ENCODE peak calls at places on chromosomes 1 and 21, in ten cellular contexts. B is AG04449; S is IMR-90; K is HCT116; A is ovary; W is endothelial cell; Q is brain microvascular endothelial cell; U is mucosa of descending colon; H is choroid plexus epithelial cell; T is CD8-positive, alpha-beta T cell. V is an unnamed sample.

GRCh38 chr1:229156819-229157218 is 114.1 kb upstream of the RAB4A start:
- DNase-seq in B (no peak), S (no peak), K (peak), A (no peak), W (peak), Q (no peak), U (no peak), H (peak), T (no peak), V (no peak)

GRCh38 chr1:12276225-12276624 is 46.4 kb downstream of the VPS13D start:
- DNase-seq in B (no peak), S (peak), K (no peak), A (no peak), W (peak), Q (peak), U (no peak), H (peak), T (no peak), V (peak)

GRCh38 chr1:183164963-183165362 is 21.1 kb upstream of the LAMC2 start:
- DNase-seq in B (no peak), S (no peak), K (no peak), A (no peak), W (no peak), Q (no peak), U (no peak), H (no peak), T (no peak), V (no peak)

GRCh38 chr1:243343970-243344749 is 88.3 kb downstream of the SDCCAG8 start:
- DNase-seq in B (no peak), S (peak), K (peak), A (no peak), W (no peak), Q (no peak), U (no peak), H (peak), T (no peak), V (peak)

GRCh38 chr21:20739421-20739820 is 258.8 kb upstream of the NCAM2 start:
- DNase-seq in B (no peak), S (no peak), K (no peak), A (no peak), W (peak), Q (no peak), U (no peak), H (no peak), T (no peak), V (no peak)

GRCh38 chr1:3469849-3470649 is 15.6 kb downstream of the ARHGEF16 start:
- DNase-seq in B (no peak), S (no peak), K (no peak), A (no peak), W (no peak), Q (no peak), U (peak), H (no peak), T (no peak), V (no peak)

GRCh38 chr1:226201029-226201593 is 14.6 kb upstream of the ACBD3 start:
- DNase-seq in B (no peak), S (peak), K (peak), A (no peak), W (peak), Q (no peak), U (no peak), H (peak), T (no peak), V (no peak)

GRCh38 chr1:35637401-35637809 is 3.9 kb downstream of the PSMB2 start:
- DNase-seq in B (no peak), S (peak), K (no peak), A (no peak), W (no peak), Q (no peak), U (no peak), H (peak), T (no peak), V (peak)

GRCh38 chr1:151502859-151503509 is 8.2 kb upstream of the CGN start:
- DNase-seq in B (no peak), S (no peak), K (no peak), A (no peak), W (no peak), Q (no peak), U (no peak), H (no peak), T (no peak), V (no peak)

GRCh38 chr1:27349784-27350672 is 8.2 kb downstream of the SYTL1 start:
- DNase-seq in B (no peak), S (peak), K (no peak), A (peak), W (no peak), Q (peak), U (peak), H (peak), T (no peak), V (peak)

GRCh38 chr1:212853658-212854057 is 4.4 kb upstream of the FLVCR1 start:
- DNase-seq in B (no peak), S (no peak), K (no peak), A (no peak), W (no peak), Q (no peak), U (no peak), H (no peak), T (no peak), V (no peak)

GRCh38 chr1:243465738-243466137 is 209.9 kb downstream of the SDCCAG8 start:
- DNase-seq in B (no peak), S (no peak), K (no peak), A (no peak), W (no peak), Q (no peak), U (no peak), H (no peak), T (no peak), V (no peak)

DNA sequence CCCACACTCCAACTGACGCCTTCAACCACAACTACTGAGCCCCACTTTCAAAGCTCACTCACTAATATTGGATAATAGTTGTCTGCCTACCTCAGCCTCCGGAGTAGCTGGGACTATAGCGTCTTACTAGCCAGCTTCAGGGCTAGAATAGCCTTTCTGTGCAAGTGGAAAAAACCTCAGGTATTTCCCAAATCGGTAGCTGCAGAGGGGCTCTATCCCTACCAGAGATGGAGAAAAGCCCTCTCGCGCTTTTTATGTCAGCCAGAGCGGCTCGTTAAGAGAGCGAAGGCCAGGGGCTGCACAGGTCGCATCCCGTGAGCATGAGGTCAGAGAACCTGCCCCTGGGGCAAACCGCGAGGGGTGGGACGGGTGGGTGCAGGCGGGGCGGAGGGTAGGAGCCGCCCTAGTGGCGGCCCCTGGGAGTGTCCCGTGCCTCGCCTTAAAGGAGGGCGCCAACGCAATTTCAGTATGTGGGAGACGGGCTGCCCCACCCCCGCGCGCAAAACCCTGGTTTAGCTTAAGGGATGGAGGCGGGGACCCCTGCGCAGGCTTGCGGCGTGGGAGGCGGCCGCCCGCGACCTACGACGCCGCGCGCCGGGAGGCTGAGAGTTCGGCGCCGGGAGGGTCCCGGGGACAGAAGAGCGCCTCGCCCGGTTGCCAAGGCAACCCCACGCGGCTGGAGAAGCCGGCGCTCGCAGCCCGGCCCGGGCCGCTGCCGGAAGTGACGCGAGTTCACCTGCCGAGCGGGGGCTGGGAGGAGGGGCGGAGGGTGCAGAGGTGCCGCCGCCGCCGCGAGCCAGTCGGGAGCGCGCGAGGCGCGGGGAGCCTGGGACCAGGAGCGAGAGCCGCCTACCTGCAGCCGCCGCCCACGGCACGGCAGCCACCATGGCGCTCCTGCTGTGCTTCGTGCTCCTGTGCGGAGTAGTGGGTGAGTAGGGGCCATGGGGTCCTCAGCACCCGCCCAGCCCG is at the start of gene CXADR:
- DNase-seq in B (no peak), S (no peak), K (peak), A (peak), W (peak), Q (no peak), U (peak), H (peak), T (peak), V (no peak)
- TF ChIP-seq CTCF in B (peak), S (peak), K (peak), A (peak), W (peak), Q (peak), U (peak), H (peak), T (peak), V (peak)

DNA sequence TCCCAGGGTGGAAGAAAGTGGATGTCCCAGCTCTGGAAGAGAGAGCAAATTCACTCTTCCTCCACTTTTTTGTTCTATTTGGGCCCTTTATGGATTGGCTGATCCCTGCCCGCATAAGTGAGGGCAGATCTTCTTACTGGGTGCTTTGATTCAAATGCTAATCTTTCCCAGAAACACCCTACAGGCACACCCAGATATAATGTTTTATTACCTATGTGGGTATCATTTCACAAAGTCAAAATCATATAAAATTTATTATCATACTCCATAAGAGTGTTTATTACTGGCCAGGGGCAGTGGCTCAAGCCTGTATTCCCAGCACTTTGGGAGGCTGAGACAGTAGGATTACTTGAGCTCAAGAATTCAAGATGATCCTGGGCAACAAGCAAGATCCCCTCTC is 16.9 kb upstream of the PLA2G4A start:
- DNase-seq in B (no peak), S (no peak), K (no peak), A (no peak), W (no peak), Q (no peak), U (no peak), H (no peak), T (no peak), V (no peak)
- TF ChIP-seq CTCF in B (no peak), S (no peak), K (no peak), A (no peak), W (no peak), Q (no peak), U (no peak), H (no peak), T (no peak), V (no peak)

GRCh38 chr1:161226759-161227158 is 899 bp downstream of the TOMM40L start:
- DNase-seq in B (no peak), S (no peak), K (no peak), A (no peak), W (no peak), Q (no peak), U (no peak), H (no peak), T (no peak), V (no peak)

GRCh38 chr1:161228032-161228431 is 2.2 kb downstream of the TOMM40L start:
- DNase-seq in B (no peak), S (no peak), K (no peak), A (no peak), W (no peak), Q (no peak), U (no peak), H (no peak), T (no peak), V (no peak)

GRCh38 chr1:161227196-161227871 is 1.5 kb downstream of the TOMM40L start:
- DNase-seq in B (peak), S (peak), K (peak), A (peak), W (peak), Q (peak), U (peak), H (peak), T (peak), V (peak)

GRCh38 chr1:161230762-161231161 is 4.9 kb downstream of the TOMM40L start:
- DNase-seq in B (no peak), S (no peak), K (no peak), A (no peak), W (no peak), Q (no peak), U (no peak), H (no peak), T (no peak), V (no peak)

GRCh38 chr1:161229896-161230295 is 4.0 kb downstream of the TOMM40L start:
- DNase-seq in B (no peak), S (no peak), K (no peak), A (no peak), W (no peak), Q (no peak), U (no peak), H (peak), T (no peak), V (no peak)
- TF ChIP-seq CTCF in B (no peak), S (no peak), K (peak), A (no peak), W (no peak), Q (peak), U (no peak), H (peak), T (no peak), V (no peak)

DNA sequence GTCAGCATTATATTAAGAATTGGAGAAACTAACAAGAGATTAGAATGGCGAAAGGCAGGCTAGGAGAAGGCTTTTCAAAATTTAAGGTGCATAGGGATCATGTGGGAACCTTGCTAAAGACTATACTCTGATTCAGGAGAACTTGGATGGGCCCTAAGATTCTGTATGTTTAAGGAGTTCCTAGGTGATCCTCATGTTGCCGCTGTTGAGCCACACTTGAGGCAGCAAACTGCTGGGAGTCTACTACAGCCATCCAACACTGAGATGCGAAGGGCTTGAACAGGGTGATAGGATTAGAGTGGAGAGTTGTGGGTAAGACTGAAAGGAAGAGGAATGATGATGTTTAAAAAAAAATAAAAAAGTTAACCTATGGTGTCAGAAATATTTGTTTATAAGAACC is 1013.2 kb downstream of the MRPL39 start:
- DNase-seq in B (no peak), S (no peak), K (no peak), A (no peak), W (no peak), Q (no peak), U (no peak), H (no peak), T (no peak), V (no peak)
- TF ChIP-seq CTCF in B (no peak), S (no peak), K (no peak), A (no peak), W (no peak), Q (no peak), U (no peak), H (no peak), T (no peak), V (no peak)

GRCh38 chr1:240004086-240004749 is 87.5 kb upstream of the FMN2 start:
- DNase-seq in B (no peak), S (peak), K (no peak), A (no peak), W (peak), Q (no peak), U (no peak), H (peak), T (no peak), V (no peak)
- TF ChIP-seq CTCF in B (peak), S (peak), K (peak), A (no peak), W (peak), Q (peak), U (peak), H (peak), T (peak), V (peak)

DNA sequence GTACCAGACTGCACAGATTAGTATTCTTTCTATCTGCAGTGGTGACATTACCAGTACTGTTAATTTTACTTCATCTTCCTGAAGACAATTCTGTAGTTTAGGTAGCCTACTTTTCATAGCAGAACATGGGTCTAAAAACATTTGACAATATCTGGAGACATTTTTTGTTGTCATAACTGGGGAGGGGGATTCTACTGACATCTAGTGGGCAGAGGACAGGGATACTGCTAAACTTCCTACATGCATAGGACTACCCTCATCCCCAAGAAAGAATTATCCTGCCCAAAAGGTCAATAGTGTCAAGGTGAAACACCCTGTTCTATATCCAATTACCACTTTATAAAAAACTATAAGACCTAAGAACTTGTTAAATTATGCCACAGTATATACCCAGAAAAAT is 3.4 kb upstream of the ARHGAP29 start:
- DNase-seq in B (no peak), S (peak), K (no peak), A (no peak), W (no peak), Q (no peak), U (no peak), H (peak), T (no peak), V (no peak)
- TF ChIP-seq CTCF in B (peak), S (peak), K (peak), A (no peak), W (peak), Q (peak), U (no peak), H (peak), T (no peak), V (peak)